ENCODE peak calls at places on chromosomes 4 and X, in seven cellular contexts. H, M, L, S, F, D and T are unnamed samples.

GRCh38 chr4:78945638-78946179 is 6.5 kb upstream of the PAQR3 start:
- DNase-seq in H (no peak), M (no peak), L (no peak), S (no peak), F (no peak), D (no peak), T (no peak)

GRCh38 chr4:109433281-109434006 is at the start of gene SEC24B:
- DNase-seq in H (peak), M (peak), L (peak), S (peak), F (peak), D (peak), T (no peak)

GRCh38 chrX:97628326-97628725 is 744.6 kb downstream of the RPA4 start:
- DNase-seq in H (no peak), M (no peak), L (no peak), S (no peak), F (no peak), D (no peak), T (no peak)

GRCh38 chrX:71604796-71605568 is 13.3 kb downstream of the CXCR3 start:
- DNase-seq in H (no peak), M (no peak), L (no peak), S (no peak), F (no peak), D (no peak), T (no peak)

GRCh38 chr4:53852343-53852742 is 212.1 kb downstream of the CHIC2 start:
- DNase-seq in H (peak), M (no peak), L (no peak), S (peak), F (no peak), D (no peak), T (no peak)

GRCh38 chr4:1718095-1718850 is 2.9 kb downstream of the TMEM129 start:
- DNase-seq in H (no peak), M (no peak), L (no peak), S (no peak), F (no peak), D (peak), T (no peak)

GRCh38 chrX:153816821-153817220 is 13.5 kb downstream of the PDZD4 start:
- DNase-seq in H (no peak), M (no peak), L (no peak), S (no peak), F (no peak), D (no peak), T (no peak)

GRCh38 chr4:76582074-76582816 is 147.2 kb downstream of the SHROOM3 start:
- DNase-seq in H (no peak), M (no peak), L (no peak), S (no peak), F (no peak), D (no peak), T (peak)

GRCh38 chr4:69642961-69643360 is 3.5 kb upstream of the UGT2A2 start:
- DNase-seq in H (no peak), M (no peak), L (no peak), S (no peak), F (no peak), D (no peak), T (no peak)

GRCh38 chr4:165668694-165669093 is 204.3 kb upstream of the TLL1 start:
- DNase-seq in H (no peak), M (no peak), L (no peak), S (no peak), F (no peak), D (no peak), T (no peak)

GRCh38 chr4:41050116-41050515 is 164.2 kb downstream of the APBB2 start:
- DNase-seq in H (no peak), M (no peak), L (no peak), S (no peak), F (no peak), D (no peak), T (no peak)

GRCh38 chr4:7206385-7206784 is 14.0 kb downstream of the SORCS2 start:
- DNase-seq in H (no peak), M (no peak), L (no peak), S (no peak), F (peak), D (no peak), T (no peak)

GRCh38 chr4:174681723-174682300 is 147.2 kb downstream of the GLRA3 start:
- DNase-seq in H (no peak), M (no peak), L (no peak), S (peak), F (peak), D (no peak), T (no peak)

GRCh38 chrX:68757331-68757730 is 71.5 kb upstream of the EFNB1 start:
- DNase-seq in H (no peak), M (no peak), L (no peak), S (no peak), F (no peak), D (no peak), T (no peak)

GRCh38 chr4:141246243-141246642 is 25.5 kb downstream of the ZNF330 start:
- DNase-seq in H (peak), M (no peak), L (no peak), S (peak), F (no peak), D (no peak), T (peak)

GRCh38 chrX:65758505-65758904 is 91.1 kb downstream of the MSN start:
- DNase-seq in H (no peak), M (no peak), L (no peak), S (no peak), F (no peak), D (no peak), T (no peak)

GRCh38 chrX:110442631-110443030 is 84.0 kb downstream of the RTL9 start:
- DNase-seq in H (no peak), M (peak), L (no peak), S (no peak), F (peak), D (peak), T (no peak)

GRCh38 chrX:101450951-101451350 is 34.3 kb upstream of the ARMCX4 start:
- DNase-seq in H (no peak), M (peak), L (no peak), S (no peak), F (no peak), D (no peak), T (no peak)

GRCh38 chr4:156298230-156298629 is 344.6 kb upstream of the CTSO start:
- DNase-seq in H (peak), M (peak), L (no peak), S (peak), F (no peak), D (no peak), T (peak)

GRCh38 chr4:172344266-172344772 is 531.1 kb downstream of the GALNTL6 start:
- DNase-seq in H (no peak), M (no peak), L (no peak), S (no peak), F (no peak), D (no peak), T (no peak)

GRCh38 chr4:68466185-68466584 is 18.9 kb downstream of the TMPRSS11E start:
- DNase-seq in H (peak), M (no peak), L (no peak), S (peak), F (peak), D (no peak), T (no peak)

GRCh38 chrX:120235284-120235683 is 15.3 kb upstream of the ZBTB33 start:
- DNase-seq in H (no peak), M (no peak), L (no peak), S (no peak), F (no peak), D (no peak), T (no peak)

GRCh38 chrX:56726609-56727008 is 2.4 kb upstream of the NBDY start:
- DNase-seq in H (peak), M (peak), L (no peak), S (peak), F (peak), D (peak), T (no peak)
- TF ChIP-seq CTCF in H (peak), M (no peak), L (peak), S (peak), F (peak), D (peak), T (peak)

DNA sequence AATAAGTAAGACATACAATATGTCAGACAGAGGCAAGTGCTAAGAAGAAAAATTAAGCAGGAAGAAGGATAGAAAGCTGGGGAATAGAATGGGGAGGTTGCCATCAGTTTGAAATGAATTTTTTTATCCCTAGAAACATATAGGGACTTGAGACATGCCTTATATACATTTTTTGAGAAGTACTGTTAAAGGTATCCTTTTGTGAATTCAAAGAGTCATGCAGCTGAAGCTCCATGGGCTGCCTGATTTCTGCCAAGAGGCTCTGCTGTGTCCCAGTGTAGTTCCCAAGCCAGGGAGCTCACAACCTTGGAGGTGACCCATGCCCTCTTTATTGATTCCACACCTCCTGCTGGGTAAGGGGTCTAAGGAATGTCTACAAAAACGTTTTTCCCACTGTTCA is 564.6 kb upstream of the DIPK2B start:
- DNase-seq in H (no peak), M (no peak), L (no peak), S (no peak), F (no peak), D (no peak), T (no peak)
- H3K4me3 ChIP-seq in H (peak), M (no peak), L (no peak), S (peak), F (peak), D (no peak), T (peak)

DNA sequence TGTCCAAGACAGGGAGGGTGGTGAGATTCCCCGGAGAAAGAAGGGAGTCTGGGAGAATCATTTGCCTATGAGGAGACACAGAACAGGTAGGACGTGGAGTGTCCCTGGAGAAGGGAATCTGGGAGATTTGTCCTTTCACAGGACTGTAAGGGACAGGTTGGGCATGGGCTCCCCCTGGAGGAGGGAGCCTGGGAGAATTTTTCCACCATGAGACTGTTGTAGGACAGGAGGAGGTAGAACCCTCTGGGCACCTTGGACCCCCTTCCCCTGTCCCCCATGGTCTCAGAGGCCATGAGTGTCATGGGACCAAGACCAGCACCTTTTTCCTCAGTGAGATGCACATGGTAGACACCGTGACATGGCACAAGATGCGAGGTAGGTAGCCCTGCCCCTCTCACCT is 2.8 kb downstream of the PORCN start:
- DNase-seq in H (no peak), M (peak), L (no peak), S (no peak), F (peak), D (no peak), T (no peak)
- TF ChIP-seq CTCF in H (peak), M (no peak), L (no peak), S (peak), F (peak), D (peak), T (peak)

GRCh38 chr4:84583871-84584373 is 995 bp downstream of the CDS1 start:
- DNase-seq in H (no peak), M (no peak), L (no peak), S (no peak), F (no peak), D (no peak), T (no peak)

GRCh38 chr4:84582302-84582987 is 482 bp upstream of the CDS1 start:
- DNase-seq in H (peak), M (peak), L (peak), S (no peak), F (peak), D (no peak), T (no peak)

GRCh38 chr4:84582988-84583870 is at the start of gene CDS1:
- DNase-seq in H (no peak), M (peak), L (no peak), S (no peak), F (peak), D (no peak), T (no peak)

GRCh38 chr4:84579410-84579791 is 3.5 kb upstream of the CDS1 start:
- DNase-seq in H (no peak), M (no peak), L (no peak), S (no peak), F (no peak), D (no peak), T (no peak)

DNA sequence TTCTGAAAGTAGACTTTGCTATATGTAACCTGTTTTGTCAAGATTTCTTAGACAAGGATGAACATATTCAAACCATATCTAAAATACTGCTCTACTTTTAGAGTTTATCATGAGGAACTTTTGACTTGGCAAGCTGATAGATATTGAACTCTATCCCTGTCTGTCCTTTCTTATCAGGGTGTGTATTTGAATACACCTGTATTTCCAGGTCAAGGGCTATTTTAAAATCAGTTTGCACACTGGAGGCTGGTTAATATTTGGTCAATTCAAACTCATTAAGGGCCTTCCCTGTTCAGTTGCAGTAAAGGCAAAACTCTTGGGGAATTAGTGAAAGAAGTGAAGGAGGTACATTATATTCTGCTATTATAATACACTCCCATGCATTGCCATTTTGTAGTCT is 2.3 kb downstream of the CDS1 start:
- DNase-seq in H (no peak), M (no peak), L (no peak), S (no peak), F (no peak), D (no peak), T (no peak)
- H3K4me3 ChIP-seq in H (no peak), M (no peak), L (no peak), S (no peak), F (peak), D (no peak), T (no peak)

DNA sequence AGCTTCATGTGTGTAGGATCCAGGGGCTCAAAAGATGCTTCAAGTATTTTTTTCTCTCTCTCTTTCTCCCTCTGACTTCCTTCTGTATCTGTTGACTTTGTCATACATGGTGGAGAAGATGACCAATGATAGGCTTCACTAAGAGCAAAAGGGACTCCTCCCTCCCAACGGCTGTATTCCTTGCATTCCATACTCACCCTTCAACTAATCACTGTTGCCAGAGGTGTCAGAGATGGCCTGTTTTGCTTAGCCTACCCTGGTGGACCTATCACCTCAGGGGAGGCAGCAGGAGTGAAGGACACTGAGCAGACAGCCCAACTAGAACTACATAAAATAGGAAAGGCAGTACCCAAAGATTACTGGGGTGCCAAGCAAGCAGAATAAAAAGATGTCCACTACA is 62.2 kb upstream of the C1QTNF7 start:
- DNase-seq in H (no peak), M (no peak), L (no peak), S (no peak), F (no peak), D (no peak), T (no peak)
- TF ChIP-seq CTCF in H (no peak), M (no peak), L (no peak), S (no peak), F (no peak), D (no peak), T (no peak)

GRCh38 chr4:158782539-158783360 is 13.9 kb downstream of the FNIP2 start:
- DNase-seq in H (no peak), M (no peak), L (no peak), S (no peak), F (no peak), D (no peak), T (no peak)
- H3K4me3 ChIP-seq in H (no peak), M (no peak), L (no peak), S (peak), F (no peak), D (no peak), T (no peak)

GRCh38 chrX:118536687-118537461 is 41.3 kb downstream of the DOCK11 start:
- DNase-seq in H (no peak), M (no peak), L (peak), S (no peak), F (peak), D (peak), T (no peak)
- TF ChIP-seq CTCF in H (peak), M (no peak), L (peak), S (peak), F (peak), D (peak), T (peak)

GRCh38 chr4:4490816-4491215 is 51.0 kb downstream of the STX18 start:
- DNase-seq in H (no peak), M (no peak), L (no peak), S (no peak), F (no peak), D (no peak), T (no peak)

GRCh38 chr4:4491396-4491893 is 50.4 kb downstream of the STX18 start:
- DNase-seq in H (no peak), M (no peak), L (no peak), S (no peak), F (no peak), D (peak), T (no peak)

GRCh38 chr4:4490041-4490440 is 51.8 kb downstream of the STX18 start:
- DNase-seq in H (no peak), M (no peak), L (no peak), S (no peak), F (peak), D (no peak), T (no peak)

GRCh38 chr4:4494882-4495281 is 47.0 kb downstream of the STX18 start:
- DNase-seq in H (no peak), M (no peak), L (no peak), S (no peak), F (no peak), D (no peak), T (no peak)

DNA sequence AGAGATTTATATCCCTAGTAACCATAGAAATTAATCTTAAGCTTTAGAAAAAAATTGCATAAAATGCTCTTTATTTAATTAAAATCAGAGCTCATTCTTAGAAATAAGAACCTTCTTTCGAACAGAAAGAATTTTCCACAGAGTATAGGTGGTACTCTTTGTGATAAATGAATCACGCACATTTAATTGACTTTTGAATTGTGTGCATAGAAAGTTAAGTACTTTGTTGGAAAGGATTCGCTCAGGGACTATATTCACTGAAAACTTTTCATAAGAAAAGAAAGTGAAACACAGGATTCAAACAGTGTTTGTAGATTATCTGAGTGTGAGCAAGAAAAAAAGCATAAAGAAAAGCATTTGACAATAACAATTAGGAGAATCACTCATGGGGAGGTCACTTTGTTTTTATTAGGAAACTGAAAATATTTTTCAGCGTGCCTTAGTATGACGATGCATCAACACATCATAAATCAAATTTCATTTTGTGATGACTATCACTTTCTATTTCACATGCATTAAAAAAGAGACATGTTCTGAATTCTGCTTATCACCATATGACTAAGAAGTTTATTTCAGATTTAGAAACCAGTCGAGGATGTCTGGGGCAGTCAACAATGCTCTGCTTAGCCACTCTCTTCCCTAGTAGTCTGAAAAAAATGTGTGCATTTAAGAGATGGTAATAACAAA is 49.5 kb downstream of the STX18 start:
- DNase-seq in H (no peak), M (no peak), L (no peak), S (peak), F (no peak), D (no peak), T (no peak)
- H3K4me3 ChIP-seq in H (no peak), M (no peak), L (no peak), S (no peak), F (no peak), D (peak), T (no peak)

DNA sequence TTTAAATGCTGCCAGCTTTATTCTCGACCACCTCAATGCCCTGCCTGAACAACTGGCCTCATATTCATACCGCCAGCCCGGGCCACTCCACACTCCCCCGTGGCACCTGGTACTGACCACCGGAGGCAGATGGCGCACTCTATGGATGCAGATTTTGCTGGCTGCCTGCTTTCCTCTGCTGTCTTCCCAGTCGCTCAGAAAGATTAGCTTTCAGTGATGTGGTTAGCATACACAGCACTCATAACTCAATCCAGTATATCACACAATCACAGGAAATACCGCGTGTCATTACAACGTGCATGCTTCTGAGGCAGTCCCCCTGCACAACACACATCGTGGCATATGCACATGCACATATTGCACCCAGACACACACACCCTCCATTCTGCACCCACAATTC is 147.2 kb upstream of the BCOR start:
- DNase-seq in H (no peak), M (no peak), L (no peak), S (no peak), F (no peak), D (no peak), T (no peak)
- TF ChIP-seq CTCF in H (no peak), M (no peak), L (no peak), S (no peak), F (no peak), D (no peak), T (no peak)

GRCh38 chrX:75273483-75273882 is 402 bp upstream of the UPRT start:
- DNase-seq in H (no peak), M (peak), L (no peak), S (no peak), F (no peak), D (no peak), T (no peak)
- H3K4me3 ChIP-seq in H (peak), M (no peak), L (peak), S (peak), F (peak), D (peak), T (peak)